ENCODE peak calls at places on chromosomes 12 and 14, in eight cellular contexts. A is Karpas-422; Q is thyroid gland; P is IMR-90; K is sigmoid colon; V is A549; N is OCI-LY7; U is CD8-positive, alpha-beta T cell. X is an unnamed sample.

GRCh38 chr14:34722723-34723545 is 8.5 kb upstream of the CFL2 start:
- DNase-seq in N (peak; percentile 57), Q (peak; percentile 34), U (peak; percentile 16), V (peak; percentile 84), A (peak; percentile 74), P (peak; percentile 60), K (peak; percentile 67), X (peak; percentile 36)

GRCh38 chr14:27688823-27689444 is 1077.7 kb upstream of the FOXG1 start:
- DNase-seq in U (no peak), Q (no peak), N (no peak), K (no peak), P (no peak), A (no peak), V (no peak), X (no peak)

GRCh38 chr14:100096656-100097055 is 31.4 kb downstream of the EVL start:
- DNase-seq in Q (no peak), A (no peak), V (no peak), U (no peak), P (peak; percentile 68), K (no peak), N (no peak), X (no peak)

GRCh38 chr12:121916719-121917118 is 1.7 kb upstream of the CFAP251 start:
- DNase-seq in N (peak; percentile 72), K (no peak), A (peak; percentile 88), P (peak; percentile 67), U (no peak), V (no peak), Q (no peak), X (no peak)

GRCh38 chr12:11580125-11580751 is 69.2 kb upstream of the ETV6 start:
- DNase-seq in N (peak; percentile 37), V (no peak), Q (peak; percentile 57), A (no peak), K (peak; percentile 71), U (no peak), P (peak; percentile 82), X (no peak)

GRCh38 chr14:61271552-61271951 is 9.6 kb downstream of the TMEM30B start:
- DNase-seq in Q (no peak), N (no peak), K (no peak), V (no peak), P (no peak), U (no peak), A (no peak), X (no peak)

GRCh38 chr14:20530771-20531571 is 25.6 kb downstream of the RNASE10 start:
- DNase-seq in N (peak; percentile 74), V (peak; percentile 46), A (peak; percentile 94), U (peak; percentile 60), P (peak; percentile 69), Q (peak; percentile 84), K (peak; percentile 82), X (peak; percentile 61)

GRCh38 chr12:62632521-62632920 is 165.9 kb downstream of the MON2 start:
- DNase-seq in P (no peak), K (peak; percentile 79), A (no peak), N (no peak), Q (peak; percentile 54), V (no peak), U (no peak), X (no peak)

GRCh38 chr12:56020437-56021189 is at the start of gene IKZF4:
- DNase-seq in V (no peak), N (no peak), P (peak; percentile 48), Q (peak; percentile 69), A (no peak), K (peak; percentile 89), U (no peak), X (no peak)

GRCh38 chr14:64196668-64197411 is 97.3 kb downstream of the ESR2 start:
- DNase-seq in N (no peak), K (no peak), U (no peak), Q (peak; percentile 98), A (peak; percentile 92), V (no peak), P (peak; percentile 64), X (peak; percentile 19)

GRCh38 chr12:13727707-13728147 is 253.7 kb downstream of the GRIN2B start:
- DNase-seq in U (no peak), A (no peak), Q (no peak), N (no peak), P (no peak), K (no peak), V (no peak), X (no peak)
- H3K4me3 ChIP-seq in U (no peak overlapping the region), A (no peak overlapping the region), Q (no peak overlapping the region), N (no peak overlapping the region), P (no peak overlapping the region), K (no peak overlapping the region), V (no peak overlapping the region), X (no peak overlapping the region)

GRCh38 chr14:50087350-50088116 is 28.8 kb downstream of the VCPKMT start:
- DNase-seq in A (no peak), N (no peak), Q (no peak), K (no peak), U (no peak), P (no peak), V (no peak), X (peak; percentile 57)

GRCh38 chr14:50083467-50084337 is 32.7 kb downstream of the VCPKMT start:
- DNase-seq in U (no peak), A (no peak), N (no peak), P (peak; percentile 75), K (no peak), V (no peak), Q (no peak), X (no peak)

GRCh38 chr14:50086316-50086700 is 30.1 kb downstream of the VCPKMT start:
- DNase-seq in N (no peak), Q (no peak), K (no peak), A (no peak), P (no peak), U (no peak), V (no peak), X (no peak)

GRCh38 chr14:50084666-50085065 is 31.7 kb downstream of the VCPKMT start:
- DNase-seq in P (no peak), V (no peak), Q (no peak), K (no peak), A (no peak), U (no peak), N (no peak), X (no peak)

GRCh38 chr14:50085570-50086315 is 30.6 kb downstream of the VCPKMT start:
- DNase-seq in A (peak; percentile 89), V (no peak), N (peak; percentile 79), K (no peak), P (peak; percentile 77), Q (no peak), U (no peak), X (peak; percentile 26)
- H3K27ac ChIP-seq in A (peak overlapping the region; percentile 61), V (no peak overlapping the region), N (peak overlapping the region; percentile 21), K (no peak overlapping the region), P (no peak overlapping the region), Q (no peak overlapping the region), U (peak overlapping the region; percentile 50), X (peak overlapping the region; percentile 99)

GRCh38 chr12:89862511-89863331 is 154.1 kb upstream of the ATP2B1 start:
- DNase-seq in K (no peak), A (peak; percentile 84), Q (no peak), P (no peak), N (peak; percentile 91), V (no peak), U (no peak), X (peak; percentile 68)
- H3K4me1 ChIP-seq in K (no peaks in the 10 kb centered on the region), A (peaks cover 15% of the 10 kb centered on the region), Q (no peaks in the 10 kb centered on the region), P (peaks cover 3% of the 10 kb centered on the region), N (peaks cover 62% of the 10 kb centered on the region), V (no peaks in the 10 kb centered on the region), U (peaks cover 36% of the 10 kb centered on the region), X (peaks cover 62% of the 10 kb centered on the region)

DNA sequence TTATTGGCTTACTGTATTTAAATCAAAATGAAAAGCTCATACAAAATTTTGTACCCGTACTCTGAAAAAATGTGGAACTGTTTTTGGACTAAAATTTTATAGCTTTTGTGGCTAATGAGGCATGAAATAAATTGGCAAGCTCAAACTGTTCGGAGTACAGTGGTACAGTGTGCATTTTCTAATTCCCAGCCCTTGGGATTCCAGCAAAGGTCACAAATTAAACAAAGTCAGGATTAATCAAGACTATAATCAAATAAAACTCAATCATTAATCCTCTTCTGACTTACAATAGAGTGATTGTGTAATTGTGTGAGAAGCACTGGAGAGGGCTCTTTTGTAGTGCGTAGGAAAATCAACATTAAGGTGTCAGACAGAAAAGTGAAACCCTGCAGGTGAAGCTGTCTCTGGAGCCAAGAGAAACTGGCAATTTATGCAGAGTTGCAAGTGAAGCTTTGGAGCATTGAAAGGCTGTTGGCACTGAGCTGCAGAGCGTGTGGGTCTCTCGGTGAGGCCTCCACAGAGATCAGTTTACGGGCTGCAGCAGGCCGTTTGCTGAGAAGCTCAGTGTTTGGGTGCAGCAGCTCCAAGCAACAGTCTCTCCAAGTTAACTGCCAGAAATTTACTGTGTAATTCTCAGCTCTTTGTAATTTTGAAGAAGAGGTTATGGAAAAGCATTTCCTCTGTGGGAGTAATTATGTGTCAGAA is 275.9 kb downstream of the FBXL14 start:
- DNase-seq in P (peak; percentile 31), Q (peak; percentile 43), A (peak; percentile 63), U (no peak), K (no peak), N (peak; percentile 44), V (no peak), X (no peak)
- H3K4me3 ChIP-seq in P (no peak overlapping the region), Q (no peak overlapping the region), A (no peak overlapping the region), U (no peak overlapping the region), K (no peak overlapping the region), N (no peak overlapping the region), V (no peak overlapping the region), X (no peak overlapping the region)

DNA sequence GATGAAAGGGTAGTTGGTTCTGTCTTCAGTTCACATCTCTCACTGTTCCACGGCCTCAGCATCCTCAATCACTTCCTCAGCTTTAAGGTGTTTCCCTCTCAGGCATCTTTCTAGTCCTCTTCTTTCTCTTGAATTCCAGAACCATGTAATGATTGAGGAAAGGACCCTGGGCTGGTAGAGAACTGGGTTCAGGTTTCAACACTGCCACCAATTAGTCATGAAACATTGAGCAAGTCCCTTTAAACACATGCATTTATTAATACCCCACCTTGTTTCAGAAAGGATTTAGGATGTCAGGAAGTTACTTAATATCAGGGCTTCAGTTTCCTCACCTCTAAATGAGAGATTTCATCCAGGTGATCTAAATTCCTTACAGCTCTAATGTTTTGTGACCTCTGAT is 7.2 kb downstream of the DMAC2L start:
- DNase-seq in A (no peak), N (no peak), K (no peak), U (no peak), P (peak; percentile 46), Q (no peak), V (no peak), X (no peak)
- H3K27ac ChIP-seq in A (peak overlapping the region; percentile 65), N (no peak overlapping the region), K (peak overlapping the region; percentile 76), U (no peak overlapping the region), P (no peak overlapping the region), Q (no peak overlapping the region), V (no peak overlapping the region), X (no peak overlapping the region)

DNA sequence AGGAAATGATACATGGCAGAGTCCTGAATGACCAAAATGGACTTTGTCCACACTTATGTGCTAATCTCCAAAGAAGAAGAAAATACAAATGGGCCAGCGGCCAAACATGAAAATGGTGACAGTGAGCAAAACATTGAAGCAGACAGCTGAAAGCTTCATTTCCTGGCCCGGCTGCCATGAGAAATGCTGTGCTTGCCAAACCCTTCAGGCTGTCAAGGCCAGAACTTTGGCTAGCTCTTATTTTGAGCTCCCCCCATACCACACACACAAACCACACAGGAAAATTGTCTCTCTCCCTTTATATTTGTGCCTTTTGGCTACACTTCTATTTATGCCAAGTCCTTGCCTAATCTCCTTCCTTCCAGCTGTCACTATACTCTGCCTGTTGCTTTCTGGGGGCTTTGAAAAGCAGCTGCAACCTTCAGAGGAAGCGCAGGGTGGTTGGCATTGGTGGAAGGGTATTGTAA is 323.8 kb downstream of the RAD51B start:
- DNase-seq in K (peak; percentile 93), Q (peak; percentile 37), N (no peak), U (no peak), P (peak; percentile 36), A (no peak), V (no peak), X (no peak)
- H3K4me1 ChIP-seq in K (no peaks in the 10 kb centered on the region), Q (peaks cover 45% of the 10 kb centered on the region), N (no peaks in the 10 kb centered on the region), U (peaks cover 11% of the 10 kb centered on the region), P (peaks cover 23% of the 10 kb centered on the region), A (no peaks in the 10 kb centered on the region), V (peaks cover 93% of the 10 kb centered on the region), X (peaks cover 21% of the 10 kb centered on the region)

X was measured in CD4-positive, alpha-beta memory T cell.